ENCODE peak calls at places on chromosomes 12 and 14, in seven cellular contexts. O is keratinocyte, N is PC-3, X is HCT116, D is neural progenitor cell, E is astrocyte, H is PC-9. Z is an unnamed sample. For H3K79me2 and H3K36me3, the result is how much of the 10 kb centered on the place peaks cover.

GRCh38 chr14:88613552-88614010 is 50.7 kb downstream of the ZC3H14 start:
- DNase-seq in O (no peak), N (peak), X (no peak), D (no peak), E (peak), H (peak), Z (peak)

GRCh38 chr12:47755655-47756562 is 2.8 kb downstream of the RAPGEF3 start:
- DNase-seq in O (no peak), N (no peak), X (no peak), D (no peak), E (no peak), H (no peak), Z (peak)

GRCh38 chr14:94517248-94517640 is 8.0 kb upstream of the SERPINA12 start:
- DNase-seq in O (no peak), N (no peak), X (no peak), D (no peak), E (no peak), H (no peak), Z (peak)

GRCh38 chr12:52086366-52086765 is 6.9 kb downstream of the SMIM41 start:
- DNase-seq in O (no peak), N (no peak), X (no peak), D (no peak), E (no peak), H (no peak), Z (peak)

GRCh38 chr12:54036620-54037359 is 3.9 kb downstream of the HOXC5 start:
- DNase-seq in O (no peak), N (peak), X (no peak), D (no peak), E (no peak), H (no peak), Z (peak)

GRCh38 chr14:99136401-99136800 is 135.6 kb downstream of the BCL11B start:
- DNase-seq in O (no peak), N (no peak), X (no peak), D (no peak), E (no peak), H (no peak), Z (no peak)

GRCh38 chr12:89038831-89039509 is 313.3 kb downstream of the DUSP6 start:
- DNase-seq in O (no peak), N (no peak), X (no peak), D (no peak), E (no peak), H (no peak), Z (no peak)

GRCh38 chr12:27366621-27367020 is 34.0 kb downstream of the BMAL2 start:
- DNase-seq in O (no peak), N (peak), X (no peak), D (no peak), E (no peak), H (no peak), Z (peak)

GRCh38 chr12:53225635-53226424 is 6.2 kb downstream of the RARG start:
- DNase-seq in O (no peak), N (no peak), X (no peak), D (peak), E (no peak), H (no peak), Z (peak)

GRCh38 chr12:120470150-120470817 is 736 bp upstream of the SRSF9 start:
- DNase-seq in O (no peak), N (peak), X (no peak), D (peak), E (no peak), H (no peak), Z (peak)

GRCh38 chr14:100780646-100781355 is 45.1 kb upstream of the MEG3 start:
- DNase-seq in O (no peak), N (no peak), X (no peak), D (no peak), E (no peak), H (no peak), Z (no peak)

GRCh38 chr12:124817076-124818000 is 46.3 kb downstream of the SCARB1 start:
- DNase-seq in O (no peak), N (no peak), X (no peak), D (no peak), E (no peak), H (no peak), Z (no peak)

GRCh38 chr14:25945746-25946145 is 652.1 kb downstream of the NOVA1 start:
- DNase-seq in O (no peak), N (no peak), X (no peak), D (no peak), E (no peak), H (no peak), Z (no peak)

DNA sequence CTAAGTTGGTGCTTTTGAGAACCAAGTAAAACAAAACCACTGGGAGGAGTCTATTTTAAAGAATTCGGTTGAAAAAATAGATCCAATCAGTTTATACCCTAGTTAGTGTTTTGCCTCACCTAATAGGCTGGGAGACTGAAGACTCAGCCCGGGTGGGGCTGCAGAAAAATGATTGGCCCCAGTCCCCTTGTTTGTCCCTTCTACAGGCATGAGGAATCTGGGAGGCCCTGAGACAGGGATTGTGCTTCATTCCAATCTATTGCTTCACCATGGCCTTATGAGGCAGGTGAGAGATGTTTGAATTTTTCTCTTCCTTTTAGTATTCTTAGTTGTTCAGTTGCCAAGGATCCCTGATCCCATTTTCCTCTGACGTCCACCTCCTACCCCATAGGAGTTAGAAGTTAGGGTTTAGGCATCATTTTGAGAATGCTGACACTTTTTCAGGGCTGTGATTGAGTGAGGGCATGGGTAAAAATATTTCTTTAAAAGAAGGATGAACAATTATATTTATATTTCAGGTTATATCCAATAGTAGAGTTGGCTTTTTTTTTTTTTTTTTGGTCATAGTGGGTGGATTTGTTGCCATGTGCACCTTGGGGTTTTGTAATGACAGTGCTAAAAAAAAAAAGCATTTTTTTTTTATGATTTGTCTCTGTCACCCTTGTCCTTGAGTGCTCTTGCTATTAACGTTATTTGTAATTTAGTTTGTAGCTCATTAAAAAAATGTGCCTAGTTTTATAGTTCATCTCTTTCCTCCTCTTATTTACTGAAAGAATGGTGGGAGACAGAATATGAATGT is 1.6 kb upstream of the RAB5B start:
- DNase-seq in O (no peak), N (peak), X (no peak), D (no peak), E (peak), H (peak), Z (peak)
- H3K79me2 ChIP-seq in O (under half), N (half or more), X (under half), D (under half), E (half or more), H (under half), Z (half or more)

GRCh38 chr12:12976366-12976765 is 23.7 kb downstream of the HEBP1 start:
- DNase-seq in O (peak), N (peak), X (no peak), D (no peak), E (peak), H (peak), Z (peak)
- H3K36me3 ChIP-seq in O (under half), N (under half), X (under half), D (under half), E (under half), H (half or more), Z (under half)

DNA sequence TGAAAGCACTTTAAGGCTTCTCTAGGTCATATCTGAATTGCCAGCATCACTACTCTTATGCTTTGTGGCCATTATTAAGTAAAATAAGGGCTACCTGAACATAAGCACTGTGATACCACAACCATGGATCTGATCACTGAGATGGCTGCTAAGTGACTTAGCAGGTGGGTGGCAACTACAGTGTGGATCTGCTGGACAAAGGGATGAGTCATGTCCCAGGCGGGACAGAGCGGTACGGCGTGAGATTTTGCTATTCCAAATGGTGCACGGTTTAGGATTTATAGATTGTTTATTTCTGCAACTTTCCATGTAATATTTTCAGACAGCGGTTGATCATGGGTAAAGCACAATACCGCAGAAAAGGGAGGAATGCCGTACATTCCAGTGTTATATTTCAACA is 39.4 kb downstream of the MLXIP start:
- DNase-seq in O (no peak), N (no peak), X (no peak), D (no peak), E (no peak), H (no peak), Z (no peak)
- H3K79me2 ChIP-seq in O (under half), N (half or more), X (half or more), D (under half), E (under half), H (under half), Z (half or more)

DNA sequence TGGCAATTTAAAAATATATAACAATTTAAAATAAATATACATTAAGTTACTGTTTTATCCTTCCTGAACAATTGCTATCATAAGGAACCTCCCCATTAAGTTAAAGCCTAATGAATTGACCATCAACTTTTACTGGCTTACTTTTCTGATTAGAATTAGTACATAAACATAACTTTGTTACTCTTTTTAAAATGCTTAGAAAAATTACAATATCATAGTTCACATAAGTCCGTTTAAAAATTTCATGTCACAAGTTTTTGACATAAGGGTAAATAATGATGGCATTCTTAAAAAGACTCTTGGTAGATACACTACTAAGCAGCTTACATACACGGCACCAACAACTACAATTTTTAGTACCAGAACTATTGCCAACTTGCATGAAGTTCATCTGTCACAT is 1308.6 kb downstream of the FSCB start:
- DNase-seq in O (no peak), N (no peak), X (no peak), D (no peak), E (no peak), H (no peak), Z (no peak)
- H3K36me3 ChIP-seq in O (under half), N (under half), X (under half), D (under half), E (under half), H (under half), Z (under half)

Z was measured in GM23248.